ENCODE peak calls at places on chromosomes 4 and X, in eight cellular contexts. One of them, this sample, is unnamed. For H3K27me3, the result is how much of the 10 kb centered on the place peaks cover.

GRCh38 chrX:129957241-129958099 is 25.0 kb upstream of the BCORL1 start:
- DNase-seq in heart left ventricle: peak
- DNase-seq in stomach: peak
- DNase-seq in left ventricle myocardium inferior: peak
- DNase-seq in HL-60: peak
- DNase-seq in breast epithelium: no peak
- DNase-seq in psoas muscle: peak
- DNase-seq in upper lobe of left lung: peak
- DNase-seq in this sample: no peak

GRCh38 chr4:142493255-142493976 is 352.7 kb downstream of the INPP4B start:
- DNase-seq in left ventricle myocardium inferior: no peak
- DNase-seq in psoas muscle: no peak
- DNase-seq in HL-60: no peak
- DNase-seq in stomach: no peak
- DNase-seq in heart left ventricle: no peak
- DNase-seq in upper lobe of left lung: no peak
- DNase-seq in breast epithelium: no peak
- DNase-seq in this sample: no peak

GRCh38 chr4:20422398-20422797 is 170.7 kb downstream of the SLIT2 start:
- DNase-seq in stomach: peak
- DNase-seq in breast epithelium: no peak
- DNase-seq in left ventricle myocardium inferior: no peak
- DNase-seq in heart left ventricle: peak
- DNase-seq in HL-60: peak
- DNase-seq in psoas muscle: no peak
- DNase-seq in upper lobe of left lung: peak
- DNase-seq in this sample: no peak

GRCh38 chr4:163523791-163524365 is 29.4 kb downstream of the TMA16 start:
- DNase-seq in upper lobe of left lung: no peak
- DNase-seq in breast epithelium: no peak
- DNase-seq in heart left ventricle: no peak
- DNase-seq in HL-60: no peak
- DNase-seq in left ventricle myocardium inferior: no peak
- DNase-seq in stomach: no peak
- DNase-seq in psoas muscle: no peak
- DNase-seq in this sample: no peak

GRCh38 chrX:154840856-154841255 is 6.4 kb upstream of the SMIM9 start:
- DNase-seq in upper lobe of left lung: no peak
- DNase-seq in left ventricle myocardium inferior: no peak
- DNase-seq in breast epithelium: no peak
- DNase-seq in heart left ventricle: no peak
- DNase-seq in HL-60: peak
- DNase-seq in stomach: no peak
- DNase-seq in psoas muscle: no peak
- DNase-seq in this sample: no peak

GRCh38 chrX:141989134-141989533 is 85.4 kb downstream of the MAGEC1 start:
- DNase-seq in breast epithelium: no peak
- DNase-seq in psoas muscle: no peak
- DNase-seq in upper lobe of left lung: no peak
- DNase-seq in heart left ventricle: no peak
- DNase-seq in left ventricle myocardium inferior: no peak
- DNase-seq in HL-60: no peak
- DNase-seq in stomach: no peak
- DNase-seq in this sample: no peak

GRCh38 chr4:183443609-183444148 is 757 bp upstream of the CDKN2AIP start:
- DNase-seq in psoas muscle: no peak
- DNase-seq in heart left ventricle: no peak
- DNase-seq in upper lobe of left lung: no peak
- DNase-seq in left ventricle myocardium inferior: no peak
- DNase-seq in HL-60: peak
- DNase-seq in stomach: no peak
- DNase-seq in breast epithelium: no peak
- DNase-seq in this sample: peak

GRCh38 chr4:115711575-115711974 is 598.2 kb upstream of the NDST4 start:
- DNase-seq in HL-60: no peak
- DNase-seq in stomach: no peak
- DNase-seq in heart left ventricle: no peak
- DNase-seq in psoas muscle: no peak
- DNase-seq in left ventricle myocardium inferior: no peak
- DNase-seq in breast epithelium: no peak
- DNase-seq in upper lobe of left lung: no peak
- DNase-seq in this sample: no peak

GRCh38 chrX:109487640-109488039 is 5.8 kb upstream of the GUCY2F start:
- DNase-seq in HL-60: peak
- DNase-seq in heart left ventricle: no peak
- DNase-seq in psoas muscle: no peak
- DNase-seq in stomach: no peak
- DNase-seq in left ventricle myocardium inferior: no peak
- DNase-seq in upper lobe of left lung: no peak
- DNase-seq in breast epithelium: no peak
- DNase-seq in this sample: no peak

GRCh38 chr4:41281038-41281634 is 24.4 kb downstream of the UCHL1 start:
- DNase-seq in breast epithelium: no peak
- DNase-seq in left ventricle myocardium inferior: no peak
- DNase-seq in HL-60: peak
- DNase-seq in psoas muscle: no peak
- DNase-seq in heart left ventricle: no peak
- DNase-seq in stomach: no peak
- DNase-seq in upper lobe of left lung: peak
- DNase-seq in this sample: no peak

GRCh38 chr4:1463088-1463926 is 57.1 kb upstream of the NKX1-1 start:
- DNase-seq in psoas muscle: no peak
- DNase-seq in upper lobe of left lung: no peak
- DNase-seq in stomach: peak
- DNase-seq in heart left ventricle: no peak
- DNase-seq in HL-60: peak
- DNase-seq in breast epithelium: peak
- DNase-seq in left ventricle myocardium inferior: no peak
- DNase-seq in this sample: peak

GRCh38 chr4:87075876-87076275 is 141.1 kb downstream of the AFF1 start:
- DNase-seq in left ventricle myocardium inferior: no peak
- DNase-seq in psoas muscle: no peak
- DNase-seq in upper lobe of left lung: no peak
- DNase-seq in HL-60: no peak
- DNase-seq in breast epithelium: no peak
- DNase-seq in stomach: no peak
- DNase-seq in heart left ventricle: no peak
- DNase-seq in this sample: no peak

GRCh38 chrX:68048774-68049173 is 384.5 kb downstream of the OPHN1 start:
- DNase-seq in heart left ventricle: no peak
- DNase-seq in psoas muscle: no peak
- DNase-seq in upper lobe of left lung: no peak
- DNase-seq in stomach: no peak
- DNase-seq in breast epithelium: no peak
- DNase-seq in left ventricle myocardium inferior: no peak
- DNase-seq in HL-60: no peak
- DNase-seq in this sample: no peak

GRCh38 chrX:1884446-1884845 is 269.6 kb downstream of the ASMT start:
- DNase-seq in heart left ventricle: no peak
- DNase-seq in HL-60: no peak
- DNase-seq in stomach: no peak
- DNase-seq in breast epithelium: no peak
- DNase-seq in psoas muscle: no peak
- DNase-seq in left ventricle myocardium inferior: no peak
- DNase-seq in upper lobe of left lung: no peak
- DNase-seq in this sample: no peak

GRCh38 chr4:75985116-75985515 is 5.6 kb downstream of the SDAD1 start:
- DNase-seq in breast epithelium: no peak
- DNase-seq in upper lobe of left lung: no peak
- DNase-seq in stomach: no peak
- DNase-seq in left ventricle myocardium inferior: no peak
- DNase-seq in heart left ventricle: no peak
- DNase-seq in HL-60: no peak
- DNase-seq in psoas muscle: no peak
- DNase-seq in this sample: no peak

GRCh38 chrX:15747626-15748173 is 9.6 kb downstream of the CA5B start:
- DNase-seq in stomach: no peak
- DNase-seq in upper lobe of left lung: no peak
- DNase-seq in HL-60: no peak
- DNase-seq in breast epithelium: no peak
- DNase-seq in left ventricle myocardium inferior: no peak
- DNase-seq in heart left ventricle: no peak
- DNase-seq in psoas muscle: no peak
- DNase-seq in this sample: no peak

GRCh38 chr4:75545526-75545925 is 10.3 kb upstream of the ODAPH start:
- DNase-seq in left ventricle myocardium inferior: no peak
- DNase-seq in stomach: no peak
- DNase-seq in upper lobe of left lung: no peak
- DNase-seq in HL-60: no peak
- DNase-seq in breast epithelium: no peak
- DNase-seq in psoas muscle: no peak
- DNase-seq in heart left ventricle: no peak
- DNase-seq in this sample: no peak

GRCh38 chrX:118566359-118566758 is 70.7 kb downstream of the DOCK11 start:
- DNase-seq in heart left ventricle: no peak
- DNase-seq in left ventricle myocardium inferior: no peak
- DNase-seq in breast epithelium: no peak
- DNase-seq in HL-60: no peak
- DNase-seq in upper lobe of left lung: no peak
- DNase-seq in stomach: no peak
- DNase-seq in psoas muscle: no peak
- DNase-seq in this sample: no peak

GRCh38 chr4:179196511-179196910 is 1754.3 kb upstream of the AGA start:
- DNase-seq in heart left ventricle: no peak
- DNase-seq in stomach: no peak
- DNase-seq in upper lobe of left lung: no peak
- DNase-seq in HL-60: no peak
- DNase-seq in breast epithelium: no peak
- DNase-seq in psoas muscle: no peak
- DNase-seq in left ventricle myocardium inferior: no peak
- DNase-seq in this sample: no peak

GRCh38 chrX:120015145-120016067 is 62.1 kb downstream of the RHOXF2B start:
- DNase-seq in left ventricle myocardium inferior: no peak
- DNase-seq in stomach: no peak
- DNase-seq in breast epithelium: no peak
- DNase-seq in upper lobe of left lung: peak
- DNase-seq in psoas muscle: no peak
- DNase-seq in heart left ventricle: no peak
- DNase-seq in HL-60: peak
- DNase-seq in this sample: no peak

GRCh38 chrX:120020305-120020704 is 57.2 kb downstream of the RHOXF2B start:
- DNase-seq in breast epithelium: no peak
- DNase-seq in heart left ventricle: no peak
- DNase-seq in stomach: no peak
- DNase-seq in psoas muscle: no peak
- DNase-seq in HL-60: no peak
- DNase-seq in left ventricle myocardium inferior: no peak
- DNase-seq in upper lobe of left lung: no peak
- DNase-seq in this sample: no peak

GRCh38 chrX:120014354-120015129 is 62.9 kb downstream of the RHOXF2B start:
- DNase-seq in upper lobe of left lung: no peak
- DNase-seq in stomach: no peak
- DNase-seq in left ventricle myocardium inferior: no peak
- DNase-seq in HL-60: no peak
- DNase-seq in heart left ventricle: no peak
- DNase-seq in psoas muscle: no peak
- DNase-seq in breast epithelium: no peak
- DNase-seq in this sample: no peak

GRCh38 chrX:120021927-120022326 is 55.6 kb downstream of the RHOXF2B start:
- DNase-seq in stomach: no peak
- DNase-seq in left ventricle myocardium inferior: no peak
- DNase-seq in psoas muscle: no peak
- DNase-seq in breast epithelium: no peak
- DNase-seq in upper lobe of left lung: no peak
- DNase-seq in HL-60: peak
- DNase-seq in heart left ventricle: no peak
- DNase-seq in this sample: no peak

DNA sequence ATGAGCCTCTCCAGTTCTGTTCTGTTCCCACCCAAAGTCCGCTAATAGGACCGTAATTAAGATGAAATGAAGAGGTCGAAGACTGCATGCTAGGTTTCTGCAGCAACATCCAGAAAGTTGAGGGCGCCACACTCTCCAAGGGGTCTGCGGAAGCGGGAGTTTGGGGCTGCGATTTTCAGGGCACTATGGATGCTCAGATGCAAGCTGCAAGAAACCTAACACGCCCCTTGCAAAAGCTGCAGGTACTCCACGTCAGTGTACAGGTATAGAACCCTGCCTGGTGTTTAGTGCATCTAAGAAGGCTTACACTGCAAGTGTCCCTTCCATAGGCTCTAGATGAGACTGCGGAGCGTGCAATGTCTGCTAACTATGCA is 61.4 kb downstream of the RHOXF2B start:
- DNase-seq in breast epithelium: no peak
- DNase-seq in psoas muscle: no peak
- DNase-seq in stomach: no peak
- DNase-seq in upper lobe of left lung: no peak
- DNase-seq in HL-60: no peak
- DNase-seq in left ventricle myocardium inferior: no peak
- DNase-seq in heart left ventricle: no peak
- DNase-seq in this sample: no peak
- H3K27me3 ChIP-seq in breast epithelium: under half
- H3K27me3 ChIP-seq in psoas muscle: under half
- H3K27me3 ChIP-seq in stomach: half or more
- H3K27me3 ChIP-seq in upper lobe of left lung: under half
- H3K27me3 ChIP-seq in HL-60: under half
- H3K27me3 ChIP-seq in left ventricle myocardium inferior: half or more
- H3K27me3 ChIP-seq in heart left ventricle: under half
- H3K27me3 ChIP-seq in this sample: under half

GRCh38 chrX:151004085-151004484 is 20.9 kb downstream of the HMGB3 start:
- DNase-seq in upper lobe of left lung: no peak
- DNase-seq in stomach: no peak
- DNase-seq in HL-60: no peak
- DNase-seq in psoas muscle: no peak
- DNase-seq in left ventricle myocardium inferior: no peak
- DNase-seq in breast epithelium: no peak
- DNase-seq in heart left ventricle: no peak
- DNase-seq in this sample: no peak
- TF ChIP-seq CTCF in upper lobe of left lung: no peak
- TF ChIP-seq CTCF in stomach: no peak
- TF ChIP-seq CTCF in HL-60: no peak
- TF ChIP-seq CTCF in psoas muscle: peak
- TF ChIP-seq CTCF in left ventricle myocardium inferior: peak
- TF ChIP-seq CTCF in breast epithelium: no peak
- TF ChIP-seq CTCF in heart left ventricle: no peak
- TF ChIP-seq CTCF in this sample: no peak

GRCh38 chr4:81732980-81733379 is 261.3 kb upstream of the RASGEF1B start:
- DNase-seq in stomach: no peak
- DNase-seq in breast epithelium: no peak
- DNase-seq in heart left ventricle: no peak
- DNase-seq in HL-60: no peak
- DNase-seq in left ventricle myocardium inferior: no peak
- DNase-seq in upper lobe of left lung: no peak
- DNase-seq in psoas muscle: no peak
- DNase-seq in this sample: no peak
- H3K27me3 ChIP-seq in stomach: under half
- H3K27me3 ChIP-seq in breast epithelium: under half
- H3K27me3 ChIP-seq in heart left ventricle: under half
- H3K27me3 ChIP-seq in HL-60: under half
- H3K27me3 ChIP-seq in left ventricle myocardium inferior: under half
- H3K27me3 ChIP-seq in upper lobe of left lung: under half
- H3K27me3 ChIP-seq in psoas muscle: under half
- H3K27me3 ChIP-seq in this sample: under half

DNA sequence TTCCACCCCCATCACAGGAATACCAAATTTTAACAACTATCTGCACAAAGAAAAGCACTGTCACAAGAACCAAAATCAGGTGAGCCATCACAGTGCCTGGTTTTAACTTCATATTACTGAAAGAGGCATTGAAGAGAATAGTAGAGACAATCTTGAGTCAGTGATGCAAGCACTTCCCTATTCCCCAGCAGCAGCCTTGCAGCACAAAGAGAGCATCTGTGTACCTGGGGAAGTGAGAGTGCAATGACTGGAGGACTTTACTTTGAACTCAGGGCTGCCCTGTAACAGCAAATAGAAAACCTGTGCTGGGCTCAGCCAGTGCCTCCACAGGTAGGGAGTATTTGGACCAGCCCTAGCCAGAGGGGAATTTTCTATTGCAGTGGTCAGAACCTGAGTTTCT is 361.8 kb downstream of the TEX13C start:
- DNase-seq in psoas muscle: no peak
- DNase-seq in left ventricle myocardium inferior: no peak
- DNase-seq in upper lobe of left lung: no peak
- DNase-seq in stomach: no peak
- DNase-seq in heart left ventricle: no peak
- DNase-seq in HL-60: no peak
- DNase-seq in breast epithelium: no peak
- DNase-seq in this sample: no peak
- TF ChIP-seq CTCF in psoas muscle: no peak
- TF ChIP-seq CTCF in left ventricle myocardium inferior: no peak
- TF ChIP-seq CTCF in upper lobe of left lung: no peak
- TF ChIP-seq CTCF in stomach: no peak
- TF ChIP-seq CTCF in heart left ventricle: no peak
- TF ChIP-seq CTCF in HL-60: no peak
- TF ChIP-seq CTCF in breast epithelium: no peak
- TF ChIP-seq CTCF in this sample: no peak